ENCODE peak calls at places on chromosomes 13 and 19, in nine cellular contexts. One of them, this sample, is unnamed.

GRCh38 chr13:49218493-49219051 is 1.6 kb upstream of the MLNR start:
- DNase-seq in fibroblast of lung: peak; percentile 28
- DNase-seq in adrenal gland: no peak
- DNase-seq in ovary: no peak
- DNase-seq in CD8-positive, alpha-beta memory T cell: no peak
- DNase-seq in Peyer's patch: no peak
- DNase-seq in upper lobe of right lung: no peak
- DNase-seq in SK-N-SH: no peak
- DNase-seq in thyroid gland: no peak
- DNase-seq in this sample: no peak

GRCh38 chr19:53102701-53103140 is 501 bp downstream of the ZNF160 start:
- DNase-seq in fibroblast of lung: peak; percentile 24
- DNase-seq in adrenal gland: peak; percentile 70
- DNase-seq in ovary: peak; percentile 57
- DNase-seq in CD8-positive, alpha-beta memory T cell: peak; percentile 61
- DNase-seq in Peyer's patch: peak; percentile 57
- DNase-seq in upper lobe of right lung: peak; percentile 67
- DNase-seq in SK-N-SH: peak; percentile 69
- DNase-seq in thyroid gland: peak; percentile 38
- DNase-seq in this sample: peak; percentile 51

GRCh38 chr13:110520431-110521295 is 40.9 kb downstream of the RAB20 start:
- DNase-seq in fibroblast of lung: peak; percentile 94
- DNase-seq in adrenal gland: peak; percentile 96
- DNase-seq in ovary: peak; percentile 65
- DNase-seq in CD8-positive, alpha-beta memory T cell: no peak
- DNase-seq in Peyer's patch: peak; percentile 92
- DNase-seq in upper lobe of right lung: peak; percentile 89
- DNase-seq in SK-N-SH: no peak
- DNase-seq in thyroid gland: peak; percentile 97
- DNase-seq in this sample: no peak

GRCh38 chr13:107608736-107609135 is 606.6 kb downstream of the LIG4 start:
- DNase-seq in fibroblast of lung: no peak
- DNase-seq in adrenal gland: no peak
- DNase-seq in ovary: no peak
- DNase-seq in CD8-positive, alpha-beta memory T cell: no peak
- DNase-seq in Peyer's patch: no peak
- DNase-seq in upper lobe of right lung: no peak
- DNase-seq in SK-N-SH: no peak
- DNase-seq in thyroid gland: no peak
- DNase-seq in this sample: no peak

GRCh38 chr19:6204212-6204611 is 68.7 kb downstream of the ACSBG2 start:
- DNase-seq in fibroblast of lung: no peak
- DNase-seq in adrenal gland: no peak
- DNase-seq in ovary: no peak
- DNase-seq in CD8-positive, alpha-beta memory T cell: no peak
- DNase-seq in Peyer's patch: peak; percentile 40
- DNase-seq in upper lobe of right lung: no peak
- DNase-seq in SK-N-SH: no peak
- DNase-seq in thyroid gland: no peak
- DNase-seq in this sample: no peak

GRCh38 chr13:106182404-106182803 is 353.1 kb downstream of the EFNB2 start:
- DNase-seq in fibroblast of lung: peak; percentile 86
- DNase-seq in adrenal gland: no peak
- DNase-seq in ovary: no peak
- DNase-seq in CD8-positive, alpha-beta memory T cell: no peak
- DNase-seq in Peyer's patch: no peak
- DNase-seq in upper lobe of right lung: no peak
- DNase-seq in SK-N-SH: no peak
- DNase-seq in thyroid gland: no peak
- DNase-seq in this sample: peak; percentile 67

GRCh38 chr19:40523322-40524047 is 53.2 kb upstream of the SHKBP1 start:
- DNase-seq in fibroblast of lung: peak; percentile 37
- DNase-seq in adrenal gland: peak; percentile 90
- DNase-seq in ovary: peak; percentile 68
- DNase-seq in CD8-positive, alpha-beta memory T cell: peak; percentile 52
- DNase-seq in Peyer's patch: peak; percentile 89
- DNase-seq in upper lobe of right lung: peak; percentile 83
- DNase-seq in SK-N-SH: peak; percentile 83
- DNase-seq in thyroid gland: peak; percentile 68
- DNase-seq in this sample: peak; percentile 25

GRCh38 chr13:40624338-40624737 is 42.1 kb downstream of the FOXO1 start:
- DNase-seq in fibroblast of lung: peak; percentile 19
- DNase-seq in adrenal gland: no peak
- DNase-seq in ovary: no peak
- DNase-seq in CD8-positive, alpha-beta memory T cell: no peak
- DNase-seq in Peyer's patch: no peak
- DNase-seq in upper lobe of right lung: no peak
- DNase-seq in SK-N-SH: peak; percentile 7
- DNase-seq in thyroid gland: no peak
- DNase-seq in this sample: no peak

GRCh38 chr19:2949939-2950285 is 5.1 kb upstream of the ZNF77 start:
- DNase-seq in fibroblast of lung: no peak
- DNase-seq in adrenal gland: peak; percentile 68
- DNase-seq in ovary: no peak
- DNase-seq in CD8-positive, alpha-beta memory T cell: no peak
- DNase-seq in Peyer's patch: no peak
- DNase-seq in upper lobe of right lung: no peak
- DNase-seq in SK-N-SH: peak; percentile 72
- DNase-seq in thyroid gland: no peak
- DNase-seq in this sample: no peak

GRCh38 chr13:91017031-91017668 is 330.3 kb upstream of the MIR17HG start:
- DNase-seq in fibroblast of lung: peak; percentile 47
- DNase-seq in adrenal gland: peak; percentile 22
- DNase-seq in ovary: no peak
- DNase-seq in CD8-positive, alpha-beta memory T cell: no peak
- DNase-seq in Peyer's patch: peak; percentile 45
- DNase-seq in upper lobe of right lung: peak; percentile 41
- DNase-seq in SK-N-SH: peak; percentile 67
- DNase-seq in thyroid gland: peak; percentile 27
- DNase-seq in this sample: no peak

GRCh38 chr13:107799001-107799400 is 416.3 kb downstream of the LIG4 start:
- DNase-seq in fibroblast of lung: no peak
- DNase-seq in adrenal gland: no peak
- DNase-seq in ovary: no peak
- DNase-seq in CD8-positive, alpha-beta memory T cell: no peak
- DNase-seq in Peyer's patch: no peak
- DNase-seq in upper lobe of right lung: no peak
- DNase-seq in SK-N-SH: no peak
- DNase-seq in thyroid gland: no peak
- DNase-seq in this sample: no peak

GRCh38 chr13:27080018-27080948 is 91.3 kb downstream of the USP12 start:
- DNase-seq in fibroblast of lung: no peak
- DNase-seq in adrenal gland: no peak
- DNase-seq in ovary: no peak
- DNase-seq in CD8-positive, alpha-beta memory T cell: no peak
- DNase-seq in Peyer's patch: no peak
- DNase-seq in upper lobe of right lung: no peak
- DNase-seq in SK-N-SH: no peak
- DNase-seq in thyroid gland: no peak
- DNase-seq in this sample: no peak

GRCh38 chr19:46932346-46932745 is 71.5 kb downstream of the ARHGAP35 start:
- DNase-seq in fibroblast of lung: peak; percentile 29
- DNase-seq in adrenal gland: no peak
- DNase-seq in ovary: no peak
- DNase-seq in CD8-positive, alpha-beta memory T cell: no peak
- DNase-seq in Peyer's patch: no peak
- DNase-seq in upper lobe of right lung: no peak
- DNase-seq in SK-N-SH: no peak
- DNase-seq in thyroid gland: peak; percentile 46
- DNase-seq in this sample: peak; percentile 73

GRCh38 chr19:46928951-46929350 is 68.2 kb downstream of the ARHGAP35 start:
- DNase-seq in fibroblast of lung: no peak
- DNase-seq in adrenal gland: no peak
- DNase-seq in ovary: no peak
- DNase-seq in CD8-positive, alpha-beta memory T cell: no peak
- DNase-seq in Peyer's patch: no peak
- DNase-seq in upper lobe of right lung: no peak
- DNase-seq in SK-N-SH: no peak
- DNase-seq in thyroid gland: no peak
- DNase-seq in this sample: no peak

GRCh38 chr19:46927893-46928292 is 67.1 kb downstream of the ARHGAP35 start:
- DNase-seq in fibroblast of lung: no peak
- DNase-seq in adrenal gland: no peak
- DNase-seq in ovary: no peak
- DNase-seq in CD8-positive, alpha-beta memory T cell: no peak
- DNase-seq in Peyer's patch: no peak
- DNase-seq in upper lobe of right lung: no peak
- DNase-seq in SK-N-SH: no peak
- DNase-seq in thyroid gland: no peak
- DNase-seq in this sample: no peak

GRCh38 chr19:46935066-46935663 is 74.4 kb downstream of the ARHGAP35 start:
- DNase-seq in fibroblast of lung: no peak
- DNase-seq in adrenal gland: no peak
- DNase-seq in ovary: no peak
- DNase-seq in CD8-positive, alpha-beta memory T cell: no peak
- DNase-seq in Peyer's patch: no peak
- DNase-seq in upper lobe of right lung: no peak
- DNase-seq in SK-N-SH: no peak
- DNase-seq in thyroid gland: no peak
- DNase-seq in this sample: no peak

GRCh38 chr19:46931197-46931596 is 70.4 kb downstream of the ARHGAP35 start:
- DNase-seq in fibroblast of lung: no peak
- DNase-seq in adrenal gland: no peak
- DNase-seq in ovary: no peak
- DNase-seq in CD8-positive, alpha-beta memory T cell: no peak
- DNase-seq in Peyer's patch: no peak
- DNase-seq in upper lobe of right lung: no peak
- DNase-seq in SK-N-SH: no peak
- DNase-seq in thyroid gland: no peak
- DNase-seq in this sample: no peak
- H3K4me1 ChIP-seq in fibroblast of lung: peaks cover 2% of the 10 kb centered on the region
- H3K4me1 ChIP-seq in adrenal gland: no peaks in the 10 kb centered on the region
- H3K4me1 ChIP-seq in ovary: peaks cover 9% of the 10 kb centered on the region
- H3K4me1 ChIP-seq in CD8-positive, alpha-beta memory T cell: peaks cover 57% of the 10 kb centered on the region
- H3K4me1 ChIP-seq in Peyer's patch: no peaks in the 10 kb centered on the region
- H3K4me1 ChIP-seq in upper lobe of right lung: peaks cover 46% of the 10 kb centered on the region
- H3K4me1 ChIP-seq in SK-N-SH: peaks cover 57% of the 10 kb centered on the region
- H3K4me1 ChIP-seq in thyroid gland: peaks cover 40% of the 10 kb centered on the region
- H3K4me1 ChIP-seq in this sample: peaks cover 75% of the 10 kb centered on the region

GRCh38 chr19:34327851-34328250 is 37.1 kb upstream of the GPI start:
- DNase-seq in fibroblast of lung: no peak
- DNase-seq in adrenal gland: no peak
- DNase-seq in ovary: no peak
- DNase-seq in CD8-positive, alpha-beta memory T cell: no peak
- DNase-seq in Peyer's patch: peak; percentile 42
- DNase-seq in upper lobe of right lung: no peak
- DNase-seq in SK-N-SH: no peak
- DNase-seq in thyroid gland: no peak
- DNase-seq in this sample: no peak

GRCh38 chr19:34328982-34329381 is 36.0 kb upstream of the GPI start:
- DNase-seq in fibroblast of lung: no peak
- DNase-seq in adrenal gland: no peak
- DNase-seq in ovary: peak; percentile 63
- DNase-seq in CD8-positive, alpha-beta memory T cell: no peak
- DNase-seq in Peyer's patch: peak; percentile 4
- DNase-seq in upper lobe of right lung: no peak
- DNase-seq in SK-N-SH: no peak
- DNase-seq in thyroid gland: no peak
- DNase-seq in this sample: no peak

GRCh38 chr19:34335914-34336313 is 29.1 kb upstream of the GPI start:
- DNase-seq in fibroblast of lung: no peak
- DNase-seq in adrenal gland: no peak
- DNase-seq in ovary: no peak
- DNase-seq in CD8-positive, alpha-beta memory T cell: no peak
- DNase-seq in Peyer's patch: no peak
- DNase-seq in upper lobe of right lung: no peak
- DNase-seq in SK-N-SH: no peak
- DNase-seq in thyroid gland: no peak
- DNase-seq in this sample: no peak

GRCh38 chr19:34330116-34330515 is 34.9 kb upstream of the GPI start:
- DNase-seq in fibroblast of lung: no peak
- DNase-seq in adrenal gland: no peak
- DNase-seq in ovary: no peak
- DNase-seq in CD8-positive, alpha-beta memory T cell: no peak
- DNase-seq in Peyer's patch: peak; percentile 10
- DNase-seq in upper lobe of right lung: no peak
- DNase-seq in SK-N-SH: no peak
- DNase-seq in thyroid gland: no peak
- DNase-seq in this sample: no peak

GRCh38 chr19:34332027-34332786 is 32.8 kb upstream of the GPI start:
- DNase-seq in fibroblast of lung: no peak
- DNase-seq in adrenal gland: no peak
- DNase-seq in ovary: no peak
- DNase-seq in CD8-positive, alpha-beta memory T cell: no peak
- DNase-seq in Peyer's patch: peak; percentile 4
- DNase-seq in upper lobe of right lung: no peak
- DNase-seq in SK-N-SH: no peak
- DNase-seq in thyroid gland: no peak
- DNase-seq in this sample: no peak
- H3K27me3 ChIP-seq in fibroblast of lung: no peaks in the 10 kb centered on the region
- H3K27me3 ChIP-seq in adrenal gland: no peaks in the 10 kb centered on the region
- H3K27me3 ChIP-seq in ovary: no peaks in the 10 kb centered on the region
- H3K27me3 ChIP-seq in CD8-positive, alpha-beta memory T cell: no peaks in the 10 kb centered on the region
- H3K27me3 ChIP-seq in Peyer's patch: no peaks in the 10 kb centered on the region
- H3K27me3 ChIP-seq in upper lobe of right lung: no peaks in the 10 kb centered on the region
- H3K27me3 ChIP-seq in SK-N-SH: no peaks in the 10 kb centered on the region
- H3K27me3 ChIP-seq in thyroid gland: no peaks in the 10 kb centered on the region
- H3K27me3 ChIP-seq in this sample: no peaks in the 10 kb centered on the region

DNA sequence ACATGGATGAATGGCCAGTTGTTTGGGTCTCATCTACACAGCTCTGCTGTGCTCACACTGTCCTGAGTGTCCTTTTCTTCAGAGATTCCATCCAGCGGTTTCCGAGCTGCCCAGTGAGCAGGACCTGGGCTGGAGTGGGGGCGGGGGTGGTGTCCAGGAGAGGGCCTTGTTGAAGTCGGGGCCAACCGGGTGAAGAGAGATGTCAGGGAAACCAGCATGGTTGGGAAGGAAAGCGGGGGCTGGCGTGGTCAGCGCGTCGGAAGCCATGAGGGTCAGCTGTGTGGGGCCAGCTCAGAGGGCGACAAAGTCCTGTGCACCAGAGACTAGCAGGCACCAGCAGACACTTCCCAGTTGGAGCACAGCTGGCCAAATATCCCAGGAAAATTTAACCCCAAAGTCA is 37.8 kb upstream of the SOX1 start:
- DNase-seq in fibroblast of lung: no peak
- DNase-seq in adrenal gland: no peak
- DNase-seq in ovary: no peak
- DNase-seq in CD8-positive, alpha-beta memory T cell: no peak
- DNase-seq in Peyer's patch: no peak
- DNase-seq in upper lobe of right lung: no peak
- DNase-seq in SK-N-SH: no peak
- DNase-seq in thyroid gland: no peak
- DNase-seq in this sample: no peak
- H3K27ac ChIP-seq in fibroblast of lung: no peak overlapping the region
- H3K27ac ChIP-seq in adrenal gland: no peak overlapping the region
- H3K27ac ChIP-seq in ovary: no peak overlapping the region
- H3K27ac ChIP-seq in CD8-positive, alpha-beta memory T cell: no peak overlapping the region
- H3K27ac ChIP-seq in Peyer's patch: no peak overlapping the region
- H3K27ac ChIP-seq in upper lobe of right lung: no peak overlapping the region
- H3K27ac ChIP-seq in SK-N-SH: no peak overlapping the region
- H3K27ac ChIP-seq in thyroid gland: no peak overlapping the region
- H3K27ac ChIP-seq in this sample: no peak overlapping the region

DNA sequence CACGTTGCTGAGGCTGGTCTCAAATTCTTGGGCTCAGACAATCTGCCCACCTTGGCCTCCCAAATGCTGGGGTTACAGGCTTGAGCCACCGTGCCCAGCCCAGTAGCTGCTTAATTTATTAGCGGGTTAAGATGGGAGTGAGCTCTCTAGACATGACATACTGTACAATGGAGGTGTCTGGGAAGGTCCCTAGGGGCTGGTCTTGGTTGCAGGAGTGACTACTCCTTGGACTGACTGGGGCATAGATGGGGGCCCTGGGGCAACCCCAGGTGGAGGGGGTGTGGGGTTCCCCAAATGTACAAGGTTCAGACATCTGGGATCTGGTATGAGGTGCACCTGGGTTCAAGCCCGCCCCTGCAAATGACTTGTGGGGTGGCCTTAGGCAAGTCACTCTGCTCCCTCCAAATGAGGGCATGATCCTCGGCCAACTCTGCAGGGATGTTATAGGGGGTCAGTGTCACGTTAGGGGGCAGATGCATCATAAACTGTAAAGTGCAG is 12.8 kb downstream of the CIB3 start:
- DNase-seq in fibroblast of lung: no peak
- DNase-seq in adrenal gland: no peak
- DNase-seq in ovary: no peak
- DNase-seq in CD8-positive, alpha-beta memory T cell: no peak
- DNase-seq in Peyer's patch: no peak
- DNase-seq in upper lobe of right lung: no peak
- DNase-seq in SK-N-SH: no peak
- DNase-seq in thyroid gland: no peak
- DNase-seq in this sample: no peak
- H3K4me1 ChIP-seq in fibroblast of lung: peaks cover 12% of the 10 kb centered on the region
- H3K4me1 ChIP-seq in adrenal gland: no peaks in the 10 kb centered on the region
- H3K4me1 ChIP-seq in ovary: no peaks in the 10 kb centered on the region
- H3K4me1 ChIP-seq in CD8-positive, alpha-beta memory T cell: no peaks in the 10 kb centered on the region
- H3K4me1 ChIP-seq in Peyer's patch: no peaks in the 10 kb centered on the region
- H3K4me1 ChIP-seq in upper lobe of right lung: no peaks in the 10 kb centered on the region
- H3K4me1 ChIP-seq in SK-N-SH: peaks cover 6% of the 10 kb centered on the region
- H3K4me1 ChIP-seq in thyroid gland: no peaks in the 10 kb centered on the region
- H3K4me1 ChIP-seq in this sample: peaks cover 17% of the 10 kb centered on the region

This sample was measured in SJSA1.